ENCODE peak calls at places on chromosomes 2 and 18, in four cellular contexts. One of them, this sample, is unnamed.

GRCh38 chr2:74507926-74508520 is 528 bp upstream of the PCGF1 start:
- DNase-seq in T-helper 1 cell: no peak
- DNase-seq in A172: peak; percentile 44
- DNase-seq in AG08395: peak; percentile 77
- DNase-seq in this sample: peak; percentile 35

GRCh38 chr2:109558076-109558882 is 55.5 kb downstream of the SEPTIN10 start:
- DNase-seq in T-helper 1 cell: no peak
- DNase-seq in A172: peak; percentile 89
- DNase-seq in AG08395: peak; percentile 26
- DNase-seq in this sample: no peak

GRCh38 chr2:153770359-153770991 is 101.2 kb upstream of the GALNT13 start:
- DNase-seq in T-helper 1 cell: no peak
- DNase-seq in A172: no peak
- DNase-seq in AG08395: no peak
- DNase-seq in this sample: no peak

GRCh38 chr2:147325955-147326354 is 518.9 kb upstream of the ACVR2A start:
- DNase-seq in T-helper 1 cell: no peak
- DNase-seq in A172: no peak
- DNase-seq in AG08395: no peak
- DNase-seq in this sample: no peak

GRCh38 chr2:201419057-201419635 is 32.1 kb downstream of the TRAK2 start:
- DNase-seq in T-helper 1 cell: no peak
- DNase-seq in A172: peak; percentile 52
- DNase-seq in AG08395: no peak
- DNase-seq in this sample: no peak

GRCh38 chr2:108355907-108356734 is 21.6 kb upstream of the SULT1C4 start:
- DNase-seq in T-helper 1 cell: no peak
- DNase-seq in A172: no peak
- DNase-seq in AG08395: no peak
- DNase-seq in this sample: no peak

GRCh38 chr2:84243788-84244627 is 215.1 kb downstream of the SUCLG1 start:
- DNase-seq in T-helper 1 cell: no peak
- DNase-seq in A172: no peak
- DNase-seq in AG08395: no peak
- DNase-seq in this sample: no peak

GRCh38 chr18:43665239-43665788 is 388.0 kb upstream of the SYT4 start:
- DNase-seq in T-helper 1 cell: no peak
- DNase-seq in A172: peak; percentile 29
- DNase-seq in AG08395: peak; percentile 75
- DNase-seq in this sample: no peak

GRCh38 chr2:11583203-11583752 is 49.4 kb downstream of the GREB1 start:
- DNase-seq in T-helper 1 cell: no peak
- DNase-seq in A172: no peak
- DNase-seq in AG08395: no peak
- DNase-seq in this sample: peak; percentile 57

GRCh38 chr18:12410121-12410520 is 2.4 kb downstream of the PRELID3A start:
- DNase-seq in T-helper 1 cell: no peak
- DNase-seq in A172: no peak
- DNase-seq in AG08395: peak; percentile 25
- DNase-seq in this sample: no peak

GRCh38 chr2:30880516-30880915 is 73.3 kb upstream of the CAPN13 start:
- DNase-seq in T-helper 1 cell: no peak
- DNase-seq in A172: no peak
- DNase-seq in AG08395: no peak
- DNase-seq in this sample: no peak

GRCh38 chr18:10122116-10122515 is 208.3 kb downstream of the VAPA start:
- DNase-seq in T-helper 1 cell: no peak
- DNase-seq in A172: no peak
- DNase-seq in AG08395: peak; percentile 83
- DNase-seq in this sample: no peak

GRCh38 chr2:54303631-54304030 is 47.6 kb upstream of the TSPYL6 start:
- DNase-seq in T-helper 1 cell: no peak
- DNase-seq in A172: no peak
- DNase-seq in AG08395: no peak
- DNase-seq in this sample: no peak

GRCh38 chr2:217076651-217077232 is 216.9 kb upstream of the TNP1 start:
- DNase-seq in T-helper 1 cell: no peak
- DNase-seq in A172: no peak
- DNase-seq in AG08395: no peak
- DNase-seq in this sample: no peak

GRCh38 chr2:129887688-129888266 is 91.7 kb upstream of the RAB6C start:
- DNase-seq in T-helper 1 cell: no peak
- DNase-seq in A172: no peak
- DNase-seq in AG08395: no peak
- DNase-seq in this sample: no peak

GRCh38 chr2:10232096-10232815 is 70.4 kb upstream of the HPCAL1 start:
- DNase-seq in T-helper 1 cell: no peak
- DNase-seq in A172: no peak
- DNase-seq in AG08395: no peak
- DNase-seq in this sample: no peak

GRCh38 chr18:46320928-46321855 is 217.0 kb downstream of the HAUS1 start:
- DNase-seq in T-helper 1 cell: no peak
- DNase-seq in A172: peak; percentile 67
- DNase-seq in AG08395: peak; percentile 19
- DNase-seq in this sample: no peak

GRCh38 chr2:98805412-98806265 is 74.7 kb upstream of the MGAT4A start:
- DNase-seq in T-helper 1 cell: no peak
- DNase-seq in A172: peak; percentile 49
- DNase-seq in AG08395: peak; percentile 26
- DNase-seq in this sample: no peak

GRCh38 chr2:105593221-105593967 is 151.3 kb upstream of the NCK2 start:
- DNase-seq in T-helper 1 cell: no peak
- DNase-seq in A172: no peak
- DNase-seq in AG08395: no peak
- DNase-seq in this sample: no peak

GRCh38 chr2:25586726-25587144 is 86.6 kb downstream of the DTNB start:
- DNase-seq in T-helper 1 cell: no peak
- DNase-seq in A172: no peak
- DNase-seq in AG08395: peak; percentile 4
- DNase-seq in this sample: no peak

GRCh38 chr2:1136071-1136470 is 185.4 kb downstream of the SNTG2 start:
- DNase-seq in T-helper 1 cell: no peak
- DNase-seq in A172: no peak
- DNase-seq in AG08395: no peak
- DNase-seq in this sample: no peak

GRCh38 chr2:241226723-241227634 is 38.5 kb downstream of the ANO7 start:
- DNase-seq in T-helper 1 cell: no peak
- DNase-seq in A172: no peak
- DNase-seq in AG08395: no peak
- DNase-seq in this sample: no peak

GRCh38 chr2:173750332-173750731 is 214.8 kb downstream of the SP3 start:
- DNase-seq in T-helper 1 cell: no peak
- DNase-seq in A172: no peak
- DNase-seq in AG08395: peak; percentile 21
- DNase-seq in this sample: peak; percentile 15

GRCh38 chr2:235901243-235901642 is 266.9 kb downstream of the GBX2 start:
- DNase-seq in T-helper 1 cell: no peak
- DNase-seq in A172: no peak
- DNase-seq in AG08395: no peak
- DNase-seq in this sample: no peak

GRCh38 chr18:10290244-10291240 is 163.9 kb upstream of the APCDD1 start:
- DNase-seq in T-helper 1 cell: no peak
- DNase-seq in A172: no peak
- DNase-seq in AG08395: no peak
- DNase-seq in this sample: no peak

GRCh38 chr18:63540131-63540530 is 2.0 kb upstream of the SERPINB12 start:
- DNase-seq in T-helper 1 cell: no peak
- DNase-seq in A172: no peak
- DNase-seq in AG08395: peak; percentile 72
- DNase-seq in this sample: no peak

GRCh38 chr18:23822590-23823385 is 133.5 kb downstream of the LAMA3 start:
- DNase-seq in T-helper 1 cell: no peak
- DNase-seq in A172: peak; percentile 68
- DNase-seq in AG08395: peak; percentile 57
- DNase-seq in this sample: no peak

GRCh38 chr18:13530879-13531387 is 195.4 kb downstream of the FAM210A start:
- DNase-seq in T-helper 1 cell: no peak
- DNase-seq in A172: peak; percentile 65
- DNase-seq in AG08395: peak; percentile 79
- DNase-seq in this sample: peak; percentile 64

GRCh38 chr2:43539991-43540860 is 55.6 kb downstream of the THADA start:
- DNase-seq in T-helper 1 cell: no peak
- DNase-seq in A172: peak; percentile 12
- DNase-seq in AG08395: peak; percentile 76
- DNase-seq in this sample: peak; percentile 76

GRCh38 chr18:48132993-48133674 is 202.7 kb upstream of the SMAD2 start:
- DNase-seq in T-helper 1 cell: no peak
- DNase-seq in A172: no peak
- DNase-seq in AG08395: no peak
- DNase-seq in this sample: no peak

GRCh38 chr2:152534460-152535131 is 182.7 kb downstream of the PRPF40A start:
- DNase-seq in T-helper 1 cell: no peak
- DNase-seq in A172: no peak
- DNase-seq in AG08395: no peak
- DNase-seq in this sample: no peak

GRCh38 chr2:45554764-45555163 is 56.3 kb downstream of the SRBD1 start:
- DNase-seq in T-helper 1 cell: no peak
- DNase-seq in A172: no peak
- DNase-seq in AG08395: no peak
- DNase-seq in this sample: no peak

GRCh38 chr2:188853307-188853706 is 120.9 kb upstream of the COL3A1 start:
- DNase-seq in T-helper 1 cell: no peak
- DNase-seq in A172: no peak
- DNase-seq in AG08395: peak; percentile 76
- DNase-seq in this sample: no peak

GRCh38 chr2:46943881-46944798 is 28.5 kb upstream of the MCFD2 start:
- DNase-seq in T-helper 1 cell: peak; percentile 44
- DNase-seq in A172: no peak
- DNase-seq in AG08395: no peak
- DNase-seq in this sample: no peak

GRCh38 chr2:60474301-60474700 is 79.2 kb downstream of the BCL11A start:
- DNase-seq in T-helper 1 cell: no peak
- DNase-seq in A172: no peak
- DNase-seq in AG08395: no peak
- DNase-seq in this sample: no peak

GRCh38 chr2:203718087-203718486 is 11.6 kb downstream of the CD28 start:
- DNase-seq in T-helper 1 cell: no peak
- DNase-seq in A172: peak; percentile 35
- DNase-seq in AG08395: no peak
- DNase-seq in this sample: no peak

GRCh38 chr18:48002933-48003365 is 72.5 kb upstream of the SMAD2 start:
- DNase-seq in T-helper 1 cell: no peak
- DNase-seq in A172: peak; percentile 92
- DNase-seq in AG08395: peak; percentile 65
- DNase-seq in this sample: peak; percentile 74

GRCh38 chr2:230343747-230344146 is 16.8 kb downstream of the SP140L start:
- DNase-seq in T-helper 1 cell: no peak
- DNase-seq in A172: no peak
- DNase-seq in AG08395: no peak
- DNase-seq in this sample: no peak

GRCh38 chr2:88885275-88885674 is 193.8 kb downstream of the RPIA start:
- DNase-seq in T-helper 1 cell: no peak
- DNase-seq in A172: no peak
- DNase-seq in AG08395: no peak
- DNase-seq in this sample: no peak